ENCODE peak calls at places on chromosome 2, in nine cellular contexts. G is tibial nerve, Q is vagina, H is GM23248, V is GM23338, B is colonic mucosa, L is fibroblast of lung, Y is SK-N-SH, K is psoas muscle. T is an unnamed sample. For H3K4me1 and H3K27me3, the result is how much of the 10 kb centered on the place peaks cover.

GRCh38 chr2:39636306-39636705 is 29.4 kb upstream of the TMEM178A start:
- DNase-seq in K (no peak), Q (no peak), Y (no peak), H (no peak), G (no peak), L (no peak), V (no peak), B (no peak), T (no peak)

GRCh38 chr2:74008761-74009395 is 24.2 kb downstream of the TET3 start:
- DNase-seq in K (no peak), G (no peak), Q (no peak), Y (no peak), L (no peak), H (no peak), V (peak), B (no peak), T (no peak)

GRCh38 chr2:9169310-9170107 is 37.1 kb upstream of the ASAP2 start:
- DNase-seq in H (no peak), G (no peak), V (no peak), Q (no peak), B (no peak), Y (no peak), K (no peak), L (no peak), T (no peak)

GRCh38 chr2:4502230-4502843 is 799.0 kb downstream of the DCDC2C start:
- DNase-seq in B (no peak), K (no peak), V (no peak), H (no peak), G (no peak), Y (no peak), Q (no peak), L (no peak), T (no peak)

GRCh38 chr2:217941886-217942728 is 60.7 kb downstream of the TNS1 start:
- DNase-seq in B (no peak), G (no peak), V (no peak), L (no peak), H (no peak), K (no peak), Y (no peak), Q (no peak), T (no peak)

GRCh38 chr2:9299444-9300100 is 93.0 kb downstream of the ASAP2 start:
- DNase-seq in V (no peak), H (no peak), K (no peak), G (no peak), Y (no peak), B (no peak), Q (no peak), L (no peak), T (no peak)

GRCh38 chr2:36952748-36953197 is 13.6 kb downstream of the STRN start:
- DNase-seq in V (peak), Y (no peak), G (no peak), B (no peak), L (no peak), Q (no peak), H (no peak), K (no peak), T (no peak)

GRCh38 chr2:48120759-48121242 is 214.5 kb upstream of the FBXO11 start:
- DNase-seq in L (no peak), Y (no peak), H (no peak), V (no peak), K (no peak), B (no peak), G (no peak), Q (no peak), T (no peak)

GRCh38 chr2:215930505-215931233 is 82.7 kb downstream of the MREG start:
- DNase-seq in V (no peak), Y (no peak), L (peak), H (peak), G (no peak), B (no peak), K (no peak), Q (no peak), T (no peak)

GRCh38 chr2:176139621-176140020 is 10.1 kb downstream of the HOXD8 start:
- DNase-seq in K (no peak), V (no peak), Q (no peak), L (no peak), B (no peak), H (peak), G (no peak), Y (peak), T (peak)

GRCh38 chr2:20588918-20589871 is 61.7 kb downstream of the HS1BP3 start:
- DNase-seq in H (peak), V (no peak), B (no peak), G (peak), Q (no peak), L (no peak), K (peak), Y (no peak), T (peak)

GRCh38 chr2:26786207-26787023 is 559 bp downstream of the CENPA start:
- DNase-seq in B (peak), V (no peak), Y (peak), H (peak), K (peak), G (no peak), Q (no peak), L (no peak), T (peak)

GRCh38 chr2:8424997-8425900 is 256.6 kb upstream of the ID2 start:
- DNase-seq in Y (no peak), K (no peak), H (no peak), G (no peak), V (no peak), L (no peak), Q (no peak), B (no peak), T (no peak)

GRCh38 chr2:20630967-20631366 is 19.9 kb downstream of the HS1BP3 start:
- DNase-seq in Y (no peak), Q (no peak), H (no peak), L (no peak), B (no peak), G (no peak), K (peak), V (no peak), T (peak)

GRCh38 chr2:42021490-42021889 is 26.3 kb upstream of the PKDCC start:
- DNase-seq in G (peak), Y (peak), V (no peak), B (no peak), Q (no peak), H (peak), L (peak), K (peak), T (no peak)

GRCh38 chr2:20571231-20571630 is 79.7 kb downstream of the HS1BP3 start:
- DNase-seq in V (no peak), Q (no peak), B (no peak), Y (no peak), L (no peak), G (no peak), H (no peak), K (no peak), T (no peak)

GRCh38 chr2:231160701-231161100 is 35.9 kb upstream of the HTR2B start:
- DNase-seq in B (no peak), H (peak), Y (no peak), Q (no peak), L (no peak), V (no peak), G (no peak), K (no peak), T (no peak)

GRCh38 chr2:166632616-166633015 is 138.6 kb upstream of the SCN7A start:
- DNase-seq in V (peak), K (no peak), Y (no peak), H (peak), B (no peak), G (no peak), L (peak), Q (no peak), T (no peak)

GRCh38 chr2:10332402-10333246 is 29.9 kb downstream of the HPCAL1 start:
- DNase-seq in K (no peak), B (no peak), G (no peak), L (no peak), V (no peak), Y (no peak), H (no peak), Q (no peak), T (no peak)

GRCh38 chr2:37568565-37568964 is 102.9 kb downstream of the CDC42EP3 start:
- DNase-seq in H (no peak), B (no peak), L (no peak), G (no peak), Y (no peak), Q (no peak), K (no peak), V (no peak), T (no peak)

GRCh38 chr2:70949086-70949485 is 13.4 kb downstream of the ATP6V1B1 start:
- DNase-seq in L (no peak), Q (no peak), H (no peak), V (no peak), B (no peak), K (no peak), Y (no peak), G (no peak), T (no peak)

GRCh38 chr2:218367415-218368149 is 10.9 kb downstream of the CATIP start:
- DNase-seq in V (peak), Q (no peak), B (peak), L (peak), G (peak), H (peak), Y (peak), K (peak), T (peak)

GRCh38 chr2:31286230-31286629 is 52.3 kb downstream of the EHD3 start:
- DNase-seq in G (no peak), B (no peak), V (no peak), Y (no peak), H (no peak), K (no peak), Q (no peak), L (no peak), T (no peak)
- H3K27ac ChIP-seq in G (no peak), B (no peak), V (no peak), Y (no peak), H (no peak), K (no peak), Q (no peak), L (no peak), T (no peak)

GRCh38 chr2:96869281-96869823 is 528 bp downstream of the SEMA4C start:
- DNase-seq in K (peak), G (peak), B (peak), L (peak), Q (no peak), H (peak), V (peak), Y (peak), T (peak)
- H3K4me1 ChIP-seq in K (under half), G (half or more), B (under half), L (under half), Q (half or more), H (under half), V (under half), Y (under half), T (under half)

GRCh38 chr2:104848526-104848925 is 5.4 kb upstream of the POU3F3 start:
- DNase-seq in V (peak), B (no peak), H (no peak), G (no peak), L (peak), Q (no peak), K (no peak), Y (no peak), T (no peak)

GRCh38 chr2:104846955-104847820 is 6.7 kb upstream of the POU3F3 start:
- DNase-seq in B (no peak), Y (no peak), H (no peak), V (peak), Q (no peak), K (no peak), G (no peak), L (peak), T (no peak)

GRCh38 chr2:104846182-104846954 is 7.5 kb upstream of the POU3F3 start:
- DNase-seq in Y (no peak), K (no peak), B (no peak), L (peak), G (no peak), Q (no peak), H (no peak), V (no peak), T (no peak)

GRCh38 chr2:104849036-104849551 is 4.8 kb upstream of the POU3F3 start:
- DNase-seq in Q (no peak), L (peak), V (no peak), K (no peak), Y (no peak), G (no peak), B (no peak), H (no peak), T (no peak)

GRCh38 chr2:104847821-104848160 is 6.1 kb upstream of the POU3F3 start:
- DNase-seq in K (no peak), H (no peak), G (no peak), Q (no peak), V (no peak), B (no peak), L (no peak), Y (no peak), T (no peak)
- H3K27me3 ChIP-seq in K (under half), H (half or more), G (under half), Q (under half), V (half or more), B (half or more), L (under half), Y (half or more), T (under half)

GRCh38 chr2:141844232-141844631 is 286.6 kb downstream of the LRP1B start:
- DNase-seq in K (no peak), V (no peak), L (no peak), Q (no peak), H (no peak), G (no peak), B (no peak), Y (no peak), T (no peak)
- H3K27ac ChIP-seq in K (no peak), V (no peak), L (no peak), Q (no peak), H (no peak), G (no peak), B (no peak), Y (no peak), T (no peak)

T was measured in aorta.